ENCODE peak calls at places on chromosomes 4 and X, in eight cellular contexts. E is cardiac fibroblast, K is AG04449, F is fibroblast of pulmonary artery, X is pancreas, D is WTC11, Y is fibroblast of mammary gland, A is GM12865. J is an unnamed sample.

GRCh38 chr4:132180020-132180427 is 969.1 kb upstream of the PCDH10 start:
- DNase-seq in E (peak), K (peak), F (peak), X (no peak), D (no peak), Y (peak), A (no peak), J (no peak)

GRCh38 chrX:152817082-152817744 is 13.3 kb downstream of the CETN2 start:
- DNase-seq in E (peak), K (no peak), F (peak), X (no peak), D (peak), Y (peak), A (peak), J (peak)

GRCh38 chrX:152936306-152936705 is 38.4 kb downstream of the ZNF185 start:
- DNase-seq in E (no peak), K (no peak), F (no peak), X (no peak), D (no peak), Y (no peak), A (no peak), J (no peak)

GRCh38 chr4:47031011-47031678 is at the start of gene GABRB1:
- DNase-seq in E (peak), K (no peak), F (peak), X (peak), D (peak), Y (peak), A (peak), J (peak)

GRCh38 chr4:102637391-102637790 is 123.4 kb downstream of the MANBA start:
- DNase-seq in E (no peak), K (no peak), F (no peak), X (no peak), D (no peak), Y (no peak), A (no peak), J (no peak)

GRCh38 chrX:100663651-100664050 is 19.7 kb downstream of the SRPX2 start:
- DNase-seq in E (no peak), K (no peak), F (no peak), X (no peak), D (no peak), Y (no peak), A (no peak), J (no peak)

GRCh38 chr4:126018274-126018673 is 703.5 kb downstream of the FAT4 start:
- DNase-seq in E (no peak), K (no peak), F (no peak), X (no peak), D (no peak), Y (no peak), A (no peak), J (no peak)

GRCh38 chr4:52750819-52751348 is 341 bp downstream of the ERVMER34-1 start:
- DNase-seq in E (peak), K (no peak), F (peak), X (peak), D (peak), Y (peak), A (no peak), J (peak)

GRCh38 chrX:96685205-96686099 is 810 bp downstream of the DIAPH2 start:
- DNase-seq in E (peak), K (no peak), F (peak), X (peak), D (peak), Y (peak), A (peak), J (peak)

GRCh38 chr4:40194602-40195161 is 2.1 kb upstream of the RHOH start:
- DNase-seq in E (peak), K (no peak), F (no peak), X (no peak), D (no peak), Y (no peak), A (peak), J (peak)

GRCh38 chr4:140135529-140136021 is 18.4 kb downstream of the MAML3 start:
- DNase-seq in E (peak), K (no peak), F (peak), X (no peak), D (no peak), Y (peak), A (no peak), J (no peak)

GRCh38 chrX:7993873-7994272 is 66.7 kb upstream of the PNPLA4 start:
- DNase-seq in E (no peak), K (no peak), F (no peak), X (no peak), D (no peak), Y (no peak), A (no peak), J (no peak)

GRCh38 chr4:120557372-120557771 is 365.2 kb downstream of the PRDM5 start:
- DNase-seq in E (no peak), K (no peak), F (peak), X (no peak), D (no peak), Y (peak), A (no peak), J (no peak)

GRCh38 chr4:1334579-1334895 is 12.5 kb upstream of the UVSSA start:
- DNase-seq in E (no peak), K (no peak), F (no peak), X (peak), D (no peak), Y (no peak), A (no peak), J (no peak)

GRCh38 chrX:113384628-113385027 is 544.0 kb upstream of the AMOT start:
- DNase-seq in E (peak), K (peak), F (peak), X (no peak), D (no peak), Y (peak), A (no peak), J (no peak)

GRCh38 chrX:103831342-103831802 is 685 bp downstream of the RAB9B start:
- DNase-seq in E (no peak), K (no peak), F (peak), X (no peak), D (no peak), Y (no peak), A (peak), J (no peak)

GRCh38 chr4:8365353-8365752 is 75.2 kb downstream of the ACOX3 start:
- DNase-seq in E (no peak), K (no peak), F (no peak), X (peak), D (no peak), Y (no peak), A (no peak), J (no peak)

GRCh38 chrX:134801267-134801666 is 143.0 kb upstream of the PLAC1 start:
- DNase-seq in E (no peak), K (no peak), F (no peak), X (no peak), D (no peak), Y (no peak), A (no peak), J (no peak)

GRCh38 chrX:23883737-23884354 is 23.9 kb downstream of the APOO start:
- DNase-seq in E (peak), K (no peak), F (peak), X (no peak), D (no peak), Y (peak), A (no peak), J (peak)

GRCh38 chr4:177308125-177308524 is 1.5 kb upstream of the NEIL3 start:
- DNase-seq in E (peak), K (no peak), F (peak), X (no peak), D (no peak), Y (peak), A (no peak), J (no peak)

GRCh38 chrX:129653985-129654651 is 638 bp downstream of the APLN start:
- DNase-seq in E (no peak), K (no peak), F (no peak), X (peak), D (peak), Y (no peak), A (peak), J (peak)

GRCh38 chr4:79872738-79873137 is 200.3 kb downstream of the ANTXR2 start:
- DNase-seq in E (no peak), K (no peak), F (no peak), X (no peak), D (no peak), Y (peak), A (no peak), J (no peak)

GRCh38 chrX:75181721-75182120 is 25.6 kb upstream of the ABCB7 start:
- DNase-seq in E (no peak), K (peak), F (peak), X (no peak), D (no peak), Y (peak), A (no peak), J (no peak)

GRCh38 chr4:2792711-2793577 is at the start of gene SH3BP2:
- DNase-seq in E (peak), K (no peak), F (peak), X (peak), D (peak), Y (no peak), A (peak), J (peak)

GRCh38 chr4:52711271-52711670 is 40.0 kb downstream of the ERVMER34-1 start:
- DNase-seq in E (no peak), K (no peak), F (no peak), X (no peak), D (no peak), Y (no peak), A (peak), J (no peak)

GRCh38 chr4:36445485-36445884 is 164.1 kb downstream of the DTHD1 start:
- DNase-seq in E (no peak), K (no peak), F (no peak), X (no peak), D (no peak), Y (no peak), A (no peak), J (no peak)

GRCh38 chr4:109629775-109630174 is 69.7 kb downstream of the MCUB start:
- DNase-seq in E (no peak), K (no peak), F (no peak), X (no peak), D (no peak), Y (no peak), A (no peak), J (no peak)

GRCh38 chrX:137823257-137823656 is 257.3 kb downstream of the ZIC3 start:
- DNase-seq in E (no peak), K (no peak), F (no peak), X (no peak), D (no peak), Y (no peak), A (no peak), J (no peak)
- TF ChIP-seq CTCF in E (peak), K (no peak), F (no peak), X (peak), D (no peak), Y (no peak), A (no peak), J (no peak)

GRCh38 chr4:159015862-159016261 is 87.0 kb upstream of the RAPGEF2 start:
- DNase-seq in E (no peak), K (no peak), F (peak), X (no peak), D (no peak), Y (peak), A (no peak), J (no peak)

GRCh38 chr4:159016527-159017137 is 86.2 kb upstream of the RAPGEF2 start:
- DNase-seq in E (no peak), K (no peak), F (peak), X (no peak), D (peak), Y (no peak), A (peak), J (no peak)

GRCh38 chr4:159013692-159014091 is 89.2 kb upstream of the RAPGEF2 start:
- DNase-seq in E (no peak), K (no peak), F (no peak), X (no peak), D (no peak), Y (no peak), A (no peak), J (no peak)

GRCh38 chr4:159012381-159012780 is 90.5 kb upstream of the RAPGEF2 start:
- DNase-seq in E (no peak), K (peak), F (peak), X (no peak), D (no peak), Y (peak), A (no peak), J (no peak)

GRCh38 chr4:159014896-159015295 is 88.0 kb upstream of the RAPGEF2 start:
- DNase-seq in E (no peak), K (no peak), F (no peak), X (no peak), D (no peak), Y (peak), A (no peak), J (no peak)
- TF ChIP-seq CTCF in E (no peak), K (no peak), F (no peak), X (no peak), D (no peak), Y (no peak), A (no peak), J (no peak)

DNA sequence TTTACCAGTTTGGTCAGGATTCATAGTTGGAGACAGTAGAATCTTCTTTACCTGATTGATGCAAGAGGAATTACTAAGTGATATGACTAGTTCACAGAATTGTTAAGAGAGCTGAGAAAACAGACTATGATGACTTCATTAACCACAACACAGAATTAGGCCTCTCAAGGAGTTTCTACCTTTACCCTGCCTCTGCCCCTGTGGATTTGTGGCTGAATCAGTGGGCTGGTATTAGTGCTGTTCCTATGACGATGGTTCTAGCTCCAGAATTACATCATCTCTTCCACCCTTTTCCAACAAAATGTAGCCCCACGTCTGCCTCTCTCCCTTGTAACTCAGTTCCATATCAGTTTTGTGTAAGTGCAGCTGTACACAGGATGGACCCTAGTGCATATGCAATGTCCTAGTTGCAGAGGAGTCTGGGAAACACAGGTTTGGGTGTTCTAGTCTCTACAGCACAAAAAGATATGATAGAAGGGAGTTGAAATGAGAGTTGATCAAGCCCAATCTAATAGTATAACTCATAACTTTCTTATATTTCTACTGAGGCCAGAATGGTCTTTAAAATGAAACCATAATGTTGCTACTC is 99.3 kb downstream of the ANXA5 start:
- DNase-seq in E (no peak), K (no peak), F (peak), X (no peak), D (no peak), Y (peak), A (peak), J (peak)
- TF ChIP-seq CTCF in E (no peak), K (no peak), F (no peak), X (no peak), D (no peak), Y (no peak), A (no peak), J (no peak)

GRCh38 chrX:136168929-136169735 is 21.8 kb downstream of the FHL1 start:
- DNase-seq in E (peak), K (peak), F (peak), X (no peak), D (peak), Y (peak), A (no peak), J (no peak)

GRCh38 chrX:136166221-136166855 is 19.0 kb downstream of the FHL1 start:
- DNase-seq in E (peak), K (no peak), F (peak), X (no peak), D (no peak), Y (peak), A (no peak), J (no peak)

GRCh38 chrX:136171420-136171819 is 24.1 kb downstream of the FHL1 start:
- DNase-seq in E (no peak), K (no peak), F (no peak), X (no peak), D (no peak), Y (no peak), A (no peak), J (no peak)

DNA sequence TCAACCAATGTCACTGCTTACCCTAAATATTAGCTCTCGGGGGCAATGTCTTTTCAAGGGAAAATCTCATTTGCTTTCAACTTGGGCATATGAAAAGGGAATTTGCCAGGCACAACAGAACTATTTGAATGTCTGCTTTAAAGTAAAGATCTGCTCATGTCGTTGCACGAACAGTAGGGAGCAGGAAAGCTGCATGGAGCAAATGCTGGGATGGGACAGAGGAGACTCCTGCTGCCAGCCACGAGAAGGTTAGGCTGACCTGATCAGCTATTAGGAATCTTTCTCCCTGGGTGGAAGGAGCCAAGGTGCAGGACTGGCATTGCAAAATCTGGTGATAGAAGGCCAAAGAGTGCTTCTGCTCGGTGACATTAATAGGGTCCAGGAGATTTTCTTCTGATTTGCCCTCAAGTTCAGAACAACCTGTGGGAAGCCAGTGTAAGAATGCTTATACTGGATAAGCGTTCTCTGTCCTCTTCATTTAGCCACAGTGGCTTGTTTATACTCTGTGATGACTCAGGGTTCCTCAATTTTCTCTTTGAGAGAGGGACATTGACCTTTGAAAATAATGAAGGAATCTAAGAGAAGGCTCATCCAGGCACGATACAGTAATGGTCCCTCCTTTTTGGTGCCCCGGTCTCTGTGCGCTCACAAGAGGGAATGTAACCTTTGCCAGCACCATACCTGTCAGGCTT is 22.9 kb downstream of the FHL1 start:
- DNase-seq in E (peak), K (no peak), F (peak), X (no peak), D (no peak), Y (peak), A (no peak), J (no peak)
- TF ChIP-seq CTCF in E (peak), K (peak), F (peak), X (no peak), D (no peak), Y (peak), A (no peak), J (no peak)

GRCh38 chrX:120450163-120450562 is 18.9 kb downstream of the LAMP2 start:
- DNase-seq in E (peak), K (no peak), F (no peak), X (no peak), D (no peak), Y (no peak), A (peak), J (no peak)
- TF ChIP-seq CTCF in E (no peak), K (no peak), F (peak), X (no peak), D (no peak), Y (peak), A (no peak), J (no peak)